ENCODE peak calls at places on chromosomes 1 and 21, in six cellular contexts. B is brain microvascular endothelial cell, H is heart left ventricle, U is H7, Q is colonic mucosa, T is mesenchymal stem cell. C is an unnamed sample.

GRCh38 chr21:36232641-36233040 is 76.0 kb downstream of the DOP1B start:
- DNase-seq in H (no peak), T (no peak), Q (no peak), B (no peak), U (no peak), C (no peak)

GRCh38 chr1:5508669-5509330 is 483.4 kb downstream of the NPHP4 start:
- DNase-seq in H (no peak), U (no peak), Q (no peak), T (no peak), B (no peak), C (no peak)

GRCh38 chr1:207858806-207859205 is 52.1 kb downstream of the CD34 start:
- DNase-seq in B (peak; percentile 39), Q (no peak), H (no peak), T (peak; percentile 32), U (no peak), C (no peak)

GRCh38 chr1:183023601-183024351 is 556 bp downstream of the LAMC1 start:
- DNase-seq in U (peak; percentile 87), B (no peak), T (peak; percentile 72), H (peak; percentile 72), Q (peak; percentile 81), C (no peak)

GRCh38 chr1:30639881-30640452 is 83.4 kb downstream of the MATN1 start:
- DNase-seq in T (no peak), Q (no peak), H (no peak), U (no peak), B (no peak), C (no peak)

GRCh38 chr1:190046231-190046630 is 431.4 kb downstream of the BRINP3 start:
- DNase-seq in T (no peak), U (no peak), H (no peak), B (no peak), Q (no peak), C (no peak)

GRCh38 chr1:227318852-227319607 is 738 bp upstream of the CDC42BPA start:
- DNase-seq in U (peak; percentile 72), Q (peak; percentile 66), H (peak; percentile 50), B (peak; percentile 30), T (peak; percentile 79), C (no peak)

GRCh38 chr21:8993284-8993942 is 1528.0 kb upstream of the TPTE start:
- DNase-seq in T (no peak), Q (no peak), U (no peak), H (no peak), B (no peak), C (no peak)

GRCh38 chr1:175314300-175314699 is 121.7 kb upstream of the KIAA0040 start:
- DNase-seq in B (no peak), H (peak; percentile 40), Q (no peak), U (no peak), T (no peak), C (no peak)

GRCh38 chr21:32209580-32209979 is 69.3 kb downstream of the MIS18A start:
- DNase-seq in B (no peak), H (no peak), U (no peak), T (no peak), Q (no peak), C (no peak)

GRCh38 chr21:41769106-41769505 is 2.3 kb upstream of the RIPK4 start:
- DNase-seq in B (no peak), Q (no peak), U (peak; percentile 33), T (no peak), H (no peak), C (no peak)

GRCh38 chr1:173095632-173096031 is 44.9 kb upstream of the TNFSF18 start:
- DNase-seq in U (no peak), H (no peak), Q (no peak), B (peak; percentile 73), T (peak; percentile 77), C (no peak)

GRCh38 chr1:174800221-174800791 is 199.4 kb upstream of the CACYBP start:
- DNase-seq in T (peak; percentile 58), H (no peak), B (peak; percentile 5), U (no peak), Q (peak; percentile 17), C (no peak)

GRCh38 chr21:35925497-35925896 is 134.8 kb downstream of the SETD4 start:
- DNase-seq in U (no peak), Q (no peak), B (no peak), H (no peak), T (peak; percentile 6), C (no peak)

GRCh38 chr21:42366292-42367010 is at the start of gene TFF1:
- DNase-seq in B (peak; percentile 32), H (no peak), U (no peak), Q (peak; percentile 79), T (no peak), C (no peak)

GRCh38 chr1:202954057-202954745 is 3.9 kb downstream of the ADIPOR1 start:
- DNase-seq in B (no peak), U (no peak), T (no peak), H (no peak), Q (no peak), C (no peak)

GRCh38 chr21:36135391-36136094 is 664 bp downstream of the CBR3 start:
- DNase-seq in B (peak; percentile 74), T (peak; percentile 89), U (peak; percentile 85), Q (peak; percentile 78), H (peak; percentile 91), C (peak; percentile 33)

GRCh38 chr1:180899262-180899661 is 13.4 kb upstream of the KIAA1614 start:
- DNase-seq in B (no peak), Q (no peak), U (peak; percentile 25), T (no peak), H (no peak), C (no peak)

GRCh38 chr1:33320619-33321165 is at the start of gene A3GALT2:
- DNase-seq in U (no peak), B (no peak), H (no peak), T (no peak), Q (no peak), C (no peak)

GRCh38 chr21:24375201-24375600 is 1232.1 kb downstream of the MRPL39 start:
- DNase-seq in H (no peak), Q (no peak), T (no peak), B (no peak), U (no peak), C (peak; percentile 21)

GRCh38 chr1:195439661-195440060 is 1168.6 kb downstream of the KCNT2 start:
- DNase-seq in U (no peak), B (no peak), Q (no peak), T (no peak), H (no peak), C (no peak)

DNA sequence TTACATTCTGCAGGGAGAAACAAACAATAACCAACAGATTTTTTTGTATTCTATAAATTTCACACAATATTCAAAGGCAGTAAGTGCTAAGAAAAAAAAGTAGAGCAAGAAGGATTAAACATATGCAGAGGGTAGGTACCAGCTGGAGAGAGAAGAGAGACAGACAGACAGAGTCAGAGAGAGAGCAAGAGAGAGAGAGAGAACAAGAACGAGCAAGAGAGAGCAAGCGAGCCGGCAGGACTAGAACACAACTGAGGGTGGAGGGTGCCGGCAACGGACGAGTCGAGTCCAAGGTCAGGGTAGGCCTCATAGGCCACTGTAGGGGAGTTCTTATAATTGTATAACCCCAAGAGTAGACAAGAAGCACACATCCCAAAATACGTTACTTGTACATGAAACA is 97.1 kb downstream of the RERE start:
- DNase-seq in H (no peak), B (no peak), T (no peak), Q (no peak), U (no peak), C (no peak)
- H3K4me3 ChIP-seq in H (no peak overlapping the region), B (no peak overlapping the region), T (no peak overlapping the region), Q (no peak overlapping the region), U (no peak overlapping the region), C (no peak overlapping the region)

GRCh38 chr1:7784492-7785071 is 491 bp downstream of the PER3 start:
- DNase-seq in H (peak; percentile 66), B (no peak), T (peak; percentile 6), Q (no peak), U (peak; percentile 38), C (no peak)

GRCh38 chr1:7786785-7787184 is 2.7 kb downstream of the PER3 start:
- DNase-seq in U (no peak), T (no peak), Q (no peak), H (no peak), B (no peak), C (no peak)

GRCh38 chr1:7783178-7783711 is 846 bp upstream of the PER3 start:
- DNase-seq in B (peak; percentile 4), Q (peak; percentile 68), H (peak; percentile 85), T (peak; percentile 67), U (peak; percentile 93), C (no peak)

GRCh38 chr1:7783826-7784491 is at the start of gene PER3:
- DNase-seq in B (peak; percentile 89), Q (peak; percentile 95), U (peak; percentile 99), H (peak; percentile 99), T (peak; percentile 97), C (peak; percentile 59)

GRCh38 chr1:7785108-7785507 is 1.0 kb downstream of the PER3 start:
- DNase-seq in H (no peak), B (no peak), U (peak; percentile 55), T (no peak), Q (no peak), C (no peak)
- H3K4me3 ChIP-seq in H (peak overlapping the region; percentile 97), B (no peak overlapping the region), U (no peak overlapping the region), T (no peak overlapping the region), Q (peak overlapping the region; percentile 54), C (no peak overlapping the region)

GRCh38 chr1:2049225-2049516 is 1.0 kb upstream of the PRKCZ start:
- DNase-seq in U (no peak), T (no peak), Q (no peak), H (no peak), B (no peak), C (no peak)
- H3K4me3 ChIP-seq in U (peak overlapping the region; percentile 78), T (no peak overlapping the region), Q (no peak overlapping the region), H (no peak overlapping the region), B (no peak overlapping the region), C (no peak overlapping the region)

GRCh38 chr1:222579316-222579715 is 10.4 kb downstream of the TAF1A start:
- DNase-seq in U (no peak), T (no peak), B (no peak), Q (no peak), H (no peak), C (no peak)
- H3K4me3 ChIP-seq in U (no peak overlapping the region), T (no peak overlapping the region), B (no peak overlapping the region), Q (no peak overlapping the region), H (no peak overlapping the region), C (no peak overlapping the region)

C was measured in Jurkat, Clone E6-1.